ENCODE peak calls at places on chromosomes 6 and 20, in nine cellular contexts. A is AG08395, G is activated T-helper 1 cell treated with Interleukin-2 at 50 U/mL for 16 hours, L is kidney, U is GM18507, C is HAP-1, S is adipocyte, D is Calu3, T is NCI-H2171 treated with DMSO at 0.1 percent for 48 hours. Q is an unnamed sample.

GRCh38 chr6:163958646-163959045 is 544.1 kb downstream of the QKI start:
- DNase-seq in U (no peak), A (peak; percentile 53), L (no peak), C (no peak), G (no peak), D (peak; percentile 23), T (no peak), S (peak; percentile 68), Q (peak; percentile 81)

GRCh38 chr6:132764370-132764769 is 6.7 kb upstream of the VNN2 start:
- DNase-seq in A (peak; percentile 86), L (peak; percentile 70), D (peak; percentile 68), S (peak; percentile 88), T (no peak), U (no peak), C (no peak), G (no peak), Q (peak; percentile 89)

GRCh38 chr6:54282186-54282585 is 26.1 kb upstream of the TINAG start:
- DNase-seq in L (no peak), D (no peak), U (no peak), T (no peak), S (peak; percentile 79), G (no peak), C (no peak), A (peak; percentile 58), Q (peak; percentile 96)

GRCh38 chr20:48231253-48231652 is 446.0 kb upstream of the SULF2 start:
- DNase-seq in D (no peak), L (no peak), T (no peak), U (no peak), C (no peak), A (no peak), S (no peak), G (no peak), Q (no peak)

GRCh38 chr20:12453711-12454110 is 536.0 kb downstream of the BTBD3 start:
- DNase-seq in C (no peak), S (no peak), T (no peak), G (no peak), U (no peak), D (no peak), L (no peak), A (no peak), Q (no peak)

GRCh38 chr20:63542696-63543095 is 4.9 kb downstream of the SRMS start:
- DNase-seq in L (no peak), D (no peak), G (no peak), S (no peak), C (no peak), T (no peak), U (peak; percentile 56), A (no peak), Q (no peak)

GRCh38 chr20:24698189-24698588 is 228.8 kb downstream of the SYNDIG1 start:
- DNase-seq in G (no peak), U (no peak), A (no peak), S (no peak), C (no peak), T (no peak), L (no peak), D (no peak), Q (no peak)

GRCh38 chr20:56981301-56981700 is 285.1 kb downstream of the BMP7 start:
- DNase-seq in U (no peak), T (no peak), D (no peak), L (no peak), C (no peak), S (no peak), A (no peak), G (no peak), Q (no peak)

Q was measured in ELR.